ENCODE peak calls at places on chromosome 9, in seven cellular contexts. One of them, this sample, is unnamed.

GRCh38 chr9:96450613-96451544 is 910 bp downstream of the HABP4 start:
- DNase-seq in ovary: peak; percentile 53
- DNase-seq in IMR-90: peak; percentile 30
- DNase-seq in sigmoid colon: peak; percentile 74
- DNase-seq in A549: peak; percentile 29
- DNase-seq in breast epithelium: peak; percentile 32
- DNase-seq in Peyer's patch: peak; percentile 58
- DNase-seq in this sample: peak; percentile 82

GRCh38 chr9:18424132-18424531 is 49.8 kb upstream of the ADAMTSL1 start:
- DNase-seq in ovary: no peak
- DNase-seq in IMR-90: peak; percentile 15
- DNase-seq in sigmoid colon: no peak
- DNase-seq in A549: no peak
- DNase-seq in breast epithelium: no peak
- DNase-seq in Peyer's patch: no peak
- DNase-seq in this sample: no peak

GRCh38 chr9:15404171-15404570 is 18.5 kb upstream of the SNAPC3 start:
- DNase-seq in ovary: no peak
- DNase-seq in IMR-90: no peak
- DNase-seq in sigmoid colon: no peak
- DNase-seq in A549: no peak
- DNase-seq in breast epithelium: no peak
- DNase-seq in Peyer's patch: no peak
- DNase-seq in this sample: no peak

GRCh38 chr9:121807069-121807917 is 155.9 kb downstream of the DAB2IP start:
- DNase-seq in ovary: no peak
- DNase-seq in IMR-90: no peak
- DNase-seq in sigmoid colon: no peak
- DNase-seq in A549: no peak
- DNase-seq in breast epithelium: no peak
- DNase-seq in Peyer's patch: no peak
- DNase-seq in this sample: no peak

GRCh38 chr9:13118294-13118693 is 161.2 kb downstream of the MPDZ start:
- DNase-seq in ovary: no peak
- DNase-seq in IMR-90: no peak
- DNase-seq in sigmoid colon: no peak
- DNase-seq in A549: no peak
- DNase-seq in breast epithelium: no peak
- DNase-seq in Peyer's patch: no peak
- DNase-seq in this sample: no peak

GRCh38 chr9:89755835-89756234 is 151.0 kb downstream of the GADD45G start:
- DNase-seq in ovary: no peak
- DNase-seq in IMR-90: peak; percentile 18
- DNase-seq in sigmoid colon: no peak
- DNase-seq in A549: no peak
- DNase-seq in breast epithelium: no peak
- DNase-seq in Peyer's patch: no peak
- DNase-seq in this sample: no peak

GRCh38 chr9:81411961-81412360 is 277.4 kb downstream of the TLE1 start:
- DNase-seq in ovary: no peak
- DNase-seq in IMR-90: peak; percentile 65
- DNase-seq in sigmoid colon: no peak
- DNase-seq in A549: no peak
- DNase-seq in breast epithelium: no peak
- DNase-seq in Peyer's patch: no peak
- DNase-seq in this sample: no peak

GRCh38 chr9:134626141-134626423 is 15.5 kb upstream of the COL5A1 start:
- DNase-seq in ovary: no peak
- DNase-seq in IMR-90: no peak
- DNase-seq in sigmoid colon: no peak
- DNase-seq in A549: no peak
- DNase-seq in breast epithelium: no peak
- DNase-seq in Peyer's patch: peak; percentile 9
- DNase-seq in this sample: no peak

GRCh38 chr9:81609782-81610738 is 79.3 kb downstream of the TLE1 start:
- DNase-seq in ovary: no peak
- DNase-seq in IMR-90: peak; percentile 40
- DNase-seq in sigmoid colon: no peak
- DNase-seq in A549: no peak
- DNase-seq in breast epithelium: no peak
- DNase-seq in Peyer's patch: no peak
- DNase-seq in this sample: no peak

GRCh38 chr9:129482521-129483466 is 138.1 kb downstream of the C9orf50 start:
- DNase-seq in ovary: peak; percentile 93
- DNase-seq in IMR-90: peak; percentile 84
- DNase-seq in sigmoid colon: peak; percentile 96
- DNase-seq in A549: peak; percentile 86
- DNase-seq in breast epithelium: peak; percentile 87
- DNase-seq in Peyer's patch: peak; percentile 87
- DNase-seq in this sample: peak; percentile 92

GRCh38 chr9:72557549-72557948 is 36.1 kb downstream of the TMC1 start:
- DNase-seq in ovary: no peak
- DNase-seq in IMR-90: peak; percentile 97
- DNase-seq in sigmoid colon: peak; percentile 78
- DNase-seq in A549: peak; percentile 98
- DNase-seq in breast epithelium: no peak
- DNase-seq in Peyer's patch: no peak
- DNase-seq in this sample: no peak

GRCh38 chr9:76572205-76572550 is 113.2 kb downstream of the GCNT1 start:
- DNase-seq in ovary: no peak
- DNase-seq in IMR-90: no peak
- DNase-seq in sigmoid colon: no peak
- DNase-seq in A549: no peak
- DNase-seq in breast epithelium: no peak
- DNase-seq in Peyer's patch: no peak
- DNase-seq in this sample: no peak

GRCh38 chr9:32550046-32550608 is 2.0 kb upstream of the SMIM27 start:
- DNase-seq in ovary: no peak
- DNase-seq in IMR-90: peak; percentile 53
- DNase-seq in sigmoid colon: no peak
- DNase-seq in A549: peak; percentile 20
- DNase-seq in breast epithelium: no peak
- DNase-seq in Peyer's patch: no peak
- DNase-seq in this sample: no peak

GRCh38 chr9:129289131-129289731 is 111.2 kb upstream of the IER5L start:
- DNase-seq in ovary: peak; percentile 21
- DNase-seq in IMR-90: no peak
- DNase-seq in sigmoid colon: peak; percentile 43
- DNase-seq in A549: no peak
- DNase-seq in breast epithelium: no peak
- DNase-seq in Peyer's patch: no peak
- DNase-seq in this sample: peak; percentile 42

GRCh38 chr9:134569626-134570025 is 72.0 kb upstream of the COL5A1 start:
- DNase-seq in ovary: peak; percentile 7
- DNase-seq in IMR-90: no peak
- DNase-seq in sigmoid colon: no peak
- DNase-seq in A549: no peak
- DNase-seq in breast epithelium: no peak
- DNase-seq in Peyer's patch: no peak
- DNase-seq in this sample: peak; percentile 55

GRCh38 chr9:98989036-98990000 is 45.6 kb downstream of the COL15A1 start:
- DNase-seq in ovary: no peak
- DNase-seq in IMR-90: peak; percentile 100
- DNase-seq in sigmoid colon: peak; percentile 92
- DNase-seq in A549: peak; percentile 84
- DNase-seq in breast epithelium: no peak
- DNase-seq in Peyer's patch: no peak
- DNase-seq in this sample: peak; percentile 86

GRCh38 chr9:114383866-114384231 is 3.9 kb downstream of the AKNA start:
- DNase-seq in ovary: no peak
- DNase-seq in IMR-90: no peak
- DNase-seq in sigmoid colon: no peak
- DNase-seq in A549: no peak
- DNase-seq in breast epithelium: no peak
- DNase-seq in Peyer's patch: no peak
- DNase-seq in this sample: no peak

GRCh38 chr9:114384836-114385411 is 2.9 kb downstream of the AKNA start:
- DNase-seq in ovary: no peak
- DNase-seq in IMR-90: no peak
- DNase-seq in sigmoid colon: no peak
- DNase-seq in A549: no peak
- DNase-seq in breast epithelium: no peak
- DNase-seq in Peyer's patch: no peak
- DNase-seq in this sample: no peak

GRCh38 chr9:114380988-114381387 is 6.8 kb downstream of the AKNA start:
- DNase-seq in ovary: peak; percentile 28
- DNase-seq in IMR-90: no peak
- DNase-seq in sigmoid colon: peak; percentile 60
- DNase-seq in A549: no peak
- DNase-seq in breast epithelium: no peak
- DNase-seq in Peyer's patch: no peak
- DNase-seq in this sample: no peak

GRCh38 chr9:114385412-114386181 is 2.2 kb downstream of the AKNA start:
- DNase-seq in ovary: peak; percentile 65
- DNase-seq in IMR-90: peak; percentile 95
- DNase-seq in sigmoid colon: peak; percentile 89
- DNase-seq in A549: peak; percentile 24
- DNase-seq in breast epithelium: peak; percentile 82
- DNase-seq in Peyer's patch: peak; percentile 66
- DNase-seq in this sample: peak; percentile 89

DNA sequence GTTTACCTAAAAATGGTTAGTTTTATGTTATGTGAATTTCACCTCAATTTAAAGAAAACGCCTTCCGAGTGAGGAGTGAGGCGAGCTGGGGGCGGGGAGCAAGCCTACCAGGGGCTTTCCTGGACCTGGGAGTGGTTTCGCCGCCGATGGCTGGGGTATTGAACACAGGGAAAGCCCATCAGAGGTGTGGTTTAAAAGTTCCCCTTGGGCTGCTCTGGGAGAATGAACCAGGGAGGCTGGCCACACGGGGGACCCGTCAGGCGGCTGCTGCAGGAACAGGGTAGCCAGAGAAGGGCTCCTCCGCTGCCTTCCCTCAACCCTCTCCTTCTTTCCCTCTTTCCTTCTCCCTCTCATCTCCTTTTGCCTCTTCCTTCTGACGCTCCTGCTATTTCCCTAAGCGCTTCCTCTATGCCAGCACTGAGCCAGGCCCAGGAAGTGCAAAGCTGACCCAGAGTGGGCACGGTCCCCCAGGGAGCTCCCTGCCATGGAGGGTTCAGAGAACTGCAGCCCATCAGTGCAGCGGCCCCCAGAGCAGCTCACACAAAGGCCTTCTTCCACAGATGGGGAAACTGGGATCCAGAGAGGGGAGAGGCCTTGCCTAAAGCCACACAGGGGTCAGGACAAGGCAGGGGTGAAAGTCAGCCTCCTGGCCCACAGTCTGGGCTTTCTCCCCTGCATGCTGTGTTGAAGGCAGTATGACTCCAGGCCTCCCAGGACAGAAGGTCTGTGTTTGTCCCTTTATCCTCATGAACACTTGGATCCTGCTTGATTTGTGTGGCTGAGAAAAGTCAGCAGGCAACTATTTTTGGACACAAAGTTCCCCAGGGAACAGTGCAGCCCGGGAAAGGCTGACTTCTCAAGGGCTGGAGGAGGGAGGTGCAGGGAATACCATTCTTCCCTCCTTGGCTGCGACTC is 4.6 kb downstream of the AKNA start:
- DNase-seq in ovary: peak; percentile 53
- DNase-seq in IMR-90: peak; percentile 50
- DNase-seq in sigmoid colon: peak; percentile 83
- DNase-seq in A549: no peak
- DNase-seq in breast epithelium: no peak
- DNase-seq in Peyer's patch: no peak
- DNase-seq in this sample: no peak
- TF ChIP-seq CTCF in ovary: no peak
- TF ChIP-seq CTCF in IMR-90: peak; percentile 7
- TF ChIP-seq CTCF in sigmoid colon: no peak
- TF ChIP-seq CTCF in A549: no peak
- TF ChIP-seq CTCF in breast epithelium: no peak
- TF ChIP-seq CTCF in Peyer's patch: no peak
- TF ChIP-seq CTCF in this sample: no peak

DNA sequence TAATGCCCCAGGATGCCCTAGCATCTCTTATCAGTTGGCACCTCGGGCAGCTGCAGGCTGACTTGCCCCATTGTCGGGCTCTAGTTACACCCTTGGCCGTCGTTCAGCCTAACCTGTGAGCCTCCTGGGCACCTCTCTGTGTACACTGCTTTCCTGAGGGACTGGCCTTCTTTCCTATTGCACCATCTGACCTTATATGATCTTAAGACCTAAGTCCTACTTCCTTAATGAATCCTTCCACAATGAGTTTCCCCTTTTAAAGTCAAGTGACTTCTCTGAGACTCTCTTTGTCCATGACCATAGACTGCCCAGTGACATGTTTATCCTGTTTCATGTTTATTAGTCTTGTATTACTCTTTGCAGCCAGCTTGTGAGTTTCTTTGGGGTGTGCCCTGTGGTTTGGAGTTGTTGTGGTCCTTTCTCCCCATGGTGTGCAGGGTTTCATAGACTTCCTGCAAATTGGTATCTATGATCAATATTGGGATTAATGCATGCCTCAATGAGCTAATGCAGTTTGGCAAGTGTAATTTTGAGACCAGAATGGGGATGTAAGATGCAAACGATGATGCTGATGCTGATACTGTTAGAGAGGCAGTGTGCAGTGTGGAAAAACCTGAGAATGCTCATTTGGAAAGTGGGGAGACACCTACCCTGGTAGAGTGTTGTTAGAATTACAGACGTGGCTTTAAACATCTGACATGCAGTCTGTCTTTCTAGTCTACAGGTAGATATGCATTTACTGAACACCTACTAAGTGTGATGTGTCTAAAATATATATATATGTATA is 5.0 kb downstream of the DAPK1 start:
- DNase-seq in ovary: no peak
- DNase-seq in IMR-90: no peak
- DNase-seq in sigmoid colon: no peak
- DNase-seq in A549: no peak
- DNase-seq in breast epithelium: no peak
- DNase-seq in Peyer's patch: no peak
- DNase-seq in this sample: no peak
- TF ChIP-seq POLR2A in ovary: no peak
- TF ChIP-seq POLR2A in IMR-90: no peak
- TF ChIP-seq POLR2A in sigmoid colon: no peak
- TF ChIP-seq POLR2A in A549: no peak
- TF ChIP-seq POLR2A in breast epithelium: no peak
- TF ChIP-seq POLR2A in Peyer's patch: no peak
- TF ChIP-seq POLR2A in this sample: no peak

DNA sequence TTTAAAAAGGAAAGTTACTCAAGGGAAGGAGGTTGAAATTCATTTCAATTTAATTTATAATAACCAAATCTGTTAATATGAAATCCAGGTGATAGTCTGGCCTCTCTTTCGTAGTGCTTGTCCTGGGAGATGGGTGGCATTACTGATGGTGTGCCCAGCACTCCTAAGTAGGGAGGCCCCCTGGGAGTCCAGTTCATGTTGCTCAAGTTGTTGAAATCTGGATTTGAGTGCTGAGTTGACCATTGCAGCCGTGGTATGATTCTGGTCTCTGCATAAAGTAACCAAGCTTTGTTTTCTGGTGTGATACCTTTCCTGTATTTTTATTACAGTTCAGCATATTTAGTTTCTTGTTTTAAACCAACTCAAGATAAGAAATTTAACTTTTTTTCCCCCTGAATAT is 287.8 kb downstream of the FANCC start:
- DNase-seq in ovary: no peak
- DNase-seq in IMR-90: no peak
- DNase-seq in sigmoid colon: no peak
- DNase-seq in A549: no peak
- DNase-seq in breast epithelium: no peak
- DNase-seq in Peyer's patch: no peak
- DNase-seq in this sample: no peak
- H3K4me1 ChIP-seq in ovary: peaks cover 21% of the 10 kb centered on the region
- H3K4me1 ChIP-seq in IMR-90: peaks cover 39% of the 10 kb centered on the region
- H3K4me1 ChIP-seq in sigmoid colon: peaks cover 88% of the 10 kb centered on the region
- H3K4me1 ChIP-seq in A549: peaks cover 100% of the 10 kb centered on the region
- H3K4me1 ChIP-seq in breast epithelium: no peaks in the 10 kb centered on the region
- H3K4me1 ChIP-seq in Peyer's patch: peaks cover 68% of the 10 kb centered on the region
- H3K4me1 ChIP-seq in this sample: peaks cover 88% of the 10 kb centered on the region

GRCh38 chr9:126558051-126558665 is 55.6 kb upstream of the LMX1B start:
- DNase-seq in ovary: peak; percentile 65
- DNase-seq in IMR-90: peak; percentile 22
- DNase-seq in sigmoid colon: peak; percentile 73
- DNase-seq in A549: peak; percentile 51
- DNase-seq in breast epithelium: peak; percentile 57
- DNase-seq in Peyer's patch: peak; percentile 72
- DNase-seq in this sample: no peak
- TF ChIP-seq CTCF in ovary: peak; percentile 46
- TF ChIP-seq CTCF in IMR-90: peak; percentile 87
- TF ChIP-seq CTCF in sigmoid colon: peak; percentile 28
- TF ChIP-seq CTCF in A549: peak; percentile 80
- TF ChIP-seq CTCF in breast epithelium: peak; percentile 85
- TF ChIP-seq CTCF in Peyer's patch: peak; percentile 92
- TF ChIP-seq CTCF in this sample: peak; percentile 76